ENCODE peak calls at places on chromosomes 3 and 15, in nine cellular contexts. G, U, J, X, C, A, Z, I and T are unnamed samples.

GRCh38 chr3:70358978-70359580 is 46.6 kb upstream of the MDFIC2 start:
- DNase-seq in I (no peak), Z (peak), G (no peak), U (no peak), J (no peak), X (peak), C (peak), A (peak), T (peak)

GRCh38 chr3:107543666-107544065 is 20.9 kb downstream of the BBX start:
- DNase-seq in U (no peak), X (no peak), C (peak), I (no peak), Z (peak), G (no peak), J (no peak), A (no peak), T (peak)

GRCh38 chr3:25572919-25573385 is 91.8 kb downstream of the TOP2B start:
- DNase-seq in Z (no peak), G (no peak), I (no peak), J (no peak), U (no peak), A (peak), X (no peak), C (no peak), T (no peak)

GRCh38 chr3:9020396-9020795 is 57.1 kb upstream of the RAD18 start:
- DNase-seq in X (no peak), J (no peak), Z (no peak), I (no peak), A (no peak), G (no peak), C (no peak), U (no peak), T (no peak)

GRCh38 chr3:122944671-122945151 is 82.9 kb downstream of the SEMA5B start:
- DNase-seq in G (no peak), X (no peak), C (peak), J (no peak), Z (no peak), A (no peak), I (no peak), U (no peak), T (no peak)

GRCh38 chr3:149809694-149810093 is 3.3 kb upstream of the RNF13 start:
- DNase-seq in X (no peak), I (no peak), J (no peak), U (no peak), C (peak), Z (no peak), A (no peak), G (no peak), T (no peak)

GRCh38 chr3:159472611-159473010 is 516.0 kb upstream of the IL12A start:
- DNase-seq in U (no peak), G (no peak), I (no peak), A (no peak), C (peak), Z (no peak), J (no peak), X (no peak), T (no peak)

GRCh38 chr3:58521002-58521670 is 15.9 kb downstream of the ACOX2 start:
- DNase-seq in U (no peak), G (no peak), A (no peak), J (no peak), Z (no peak), C (no peak), I (no peak), X (no peak), T (peak)

GRCh38 chr3:51862886-51863285 is 1.5 kb downstream of the IQCF2 start:
- DNase-seq in Z (no peak), I (no peak), J (no peak), U (no peak), G (no peak), A (no peak), C (no peak), X (no peak), T (no peak)

GRCh38 chr15:41233367-41233771 is 2.3 kb downstream of the CHP1 start:
- DNase-seq in X (no peak), J (no peak), Z (peak), C (peak), A (peak), I (no peak), U (no peak), G (no peak), T (no peak)

GRCh38 chr15:41235929-41236328 is 4.9 kb downstream of the CHP1 start:
- DNase-seq in X (no peak), Z (no peak), C (no peak), J (no peak), A (no peak), I (no peak), U (no peak), G (no peak), T (no peak)

GRCh38 chr15:41230650-41231533 is at the start of the genes CHP1 and EXD1:
- DNase-seq in Z (peak), C (peak), J (peak), G (peak), X (peak), A (peak), U (peak), I (peak), T (peak)

GRCh38 chr15:41231536-41231935 is 468 bp downstream of the CHP1 start:
- DNase-seq in A (no peak), C (no peak), J (no peak), X (no peak), G (no peak), I (no peak), Z (no peak), U (no peak), T (no peak)

DNA sequence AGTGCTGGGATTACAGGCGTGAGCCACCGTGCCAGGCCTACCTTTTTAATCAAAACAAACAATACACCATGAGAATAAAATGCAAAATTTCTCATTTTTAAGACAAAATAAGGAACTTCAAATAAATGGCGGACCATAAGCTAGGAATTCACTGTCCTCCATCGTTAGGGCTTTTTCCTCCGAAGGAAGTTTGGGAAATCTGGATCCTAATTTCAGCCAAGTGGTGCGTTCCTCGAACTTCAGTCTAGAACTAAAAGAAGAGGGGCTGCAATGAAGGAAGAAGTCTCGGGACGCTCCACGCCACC is 260 bp downstream of the EXD1 start:
- DNase-seq in Z (no peak), I (no peak), G (no peak), X (no peak), C (no peak), A (no peak), U (no peak), J (no peak), T (no peak)
- H3K4me3 ChIP-seq in Z (peak), I (peak), G (peak), X (no peak), C (peak), A (peak), U (peak), J (peak), T (peak)

DNA sequence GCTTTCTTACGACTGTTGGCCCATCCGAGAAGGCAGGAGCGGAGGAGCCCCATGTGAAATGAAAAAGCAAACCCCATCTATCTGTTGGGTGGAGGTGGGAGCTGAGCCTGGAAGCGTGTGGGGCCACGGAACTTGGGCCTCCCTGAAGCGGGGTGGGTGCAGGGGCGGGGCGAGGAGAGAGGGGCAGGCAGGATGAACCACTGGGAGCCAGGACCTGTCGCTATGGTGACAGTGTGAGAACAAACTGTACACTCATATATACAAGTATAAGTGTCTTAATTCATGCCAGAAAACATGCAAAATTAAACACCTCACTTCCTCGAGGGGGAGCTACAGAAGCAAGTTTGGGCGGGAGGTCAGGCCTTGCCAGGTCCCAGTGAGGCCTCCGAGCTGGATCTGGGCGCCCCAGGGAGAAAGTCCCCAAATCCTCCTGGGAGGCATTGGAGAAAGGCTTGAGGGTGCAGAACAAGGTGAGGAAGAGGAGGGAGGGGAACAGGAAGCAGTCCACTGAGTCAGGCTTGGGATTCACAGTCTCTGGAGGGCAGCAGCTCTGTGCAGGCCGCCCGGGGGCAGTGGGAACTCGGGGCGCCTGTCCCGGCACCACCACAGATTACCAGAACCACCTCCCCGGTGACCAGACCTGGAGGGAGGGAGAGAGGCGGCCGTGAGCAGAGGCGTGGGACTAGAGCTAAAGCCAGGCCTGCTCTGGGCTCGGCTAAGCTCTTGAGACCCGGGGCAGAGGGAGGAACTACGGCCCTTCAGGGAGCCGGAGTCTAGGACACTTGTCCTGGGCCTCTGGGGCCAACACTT is 34.8 kb downstream of the RBPMS2 start:
- DNase-seq in A (peak), G (peak), U (no peak), X (no peak), J (no peak), I (no peak), C (peak), Z (peak), T (peak)
- TF ChIP-seq CTCF in A (peak), G (peak), U (no peak), X (peak), J (peak), I (no peak), C (peak), Z (no peak), T (peak)

GRCh38 chr3:119359476-119359998 is 65.4 kb downstream of the ARHGAP31 start:
- DNase-seq in A (no peak), U (no peak), X (no peak), J (no peak), C (no peak), I (no peak), Z (no peak), G (no peak), T (no peak)

GRCh38 chr3:119360046-119360445 is 65.9 kb downstream of the ARHGAP31 start:
- DNase-seq in Z (no peak), X (no peak), U (no peak), I (no peak), A (no peak), C (no peak), J (no peak), G (no peak), T (no peak)

GRCh38 chr3:119356646-119357045 is 62.5 kb downstream of the ARHGAP31 start:
- DNase-seq in C (no peak), X (no peak), Z (no peak), I (no peak), G (no peak), A (no peak), J (no peak), U (no peak), T (no peak)

GRCh38 chr3:119360736-119361462 is 66.7 kb downstream of the ARHGAP31 start:
- DNase-seq in C (no peak), J (no peak), X (no peak), G (no peak), A (no peak), Z (no peak), U (no peak), I (no peak), T (no peak)

DNA sequence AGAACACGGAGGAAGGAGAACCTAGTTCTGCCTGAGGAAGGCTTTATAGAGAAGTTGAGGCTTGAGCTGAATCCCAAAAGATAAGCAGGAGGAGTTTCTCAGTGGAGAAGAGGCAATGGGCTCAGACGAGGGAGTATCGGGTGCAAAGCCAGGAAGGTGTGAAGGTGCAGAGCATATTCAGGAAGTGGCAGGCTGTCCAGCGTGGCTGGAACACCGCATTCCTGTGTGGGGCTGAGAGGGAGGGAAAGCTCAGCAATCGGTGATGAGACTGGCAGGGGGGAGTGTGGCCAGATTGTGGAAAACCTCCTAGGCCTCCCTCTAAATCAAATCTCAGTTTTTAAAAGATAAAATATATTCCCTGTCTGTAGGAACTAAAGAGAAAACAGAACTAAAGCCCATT is 63.0 kb downstream of the ARHGAP31 start:
- DNase-seq in G (no peak), Z (no peak), J (no peak), A (no peak), X (no peak), I (no peak), C (no peak), U (no peak), T (no peak)
- H3K4me3 ChIP-seq in G (no peak), Z (no peak), J (no peak), A (no peak), X (no peak), I (peak), C (no peak), U (no peak), T (no peak)

DNA sequence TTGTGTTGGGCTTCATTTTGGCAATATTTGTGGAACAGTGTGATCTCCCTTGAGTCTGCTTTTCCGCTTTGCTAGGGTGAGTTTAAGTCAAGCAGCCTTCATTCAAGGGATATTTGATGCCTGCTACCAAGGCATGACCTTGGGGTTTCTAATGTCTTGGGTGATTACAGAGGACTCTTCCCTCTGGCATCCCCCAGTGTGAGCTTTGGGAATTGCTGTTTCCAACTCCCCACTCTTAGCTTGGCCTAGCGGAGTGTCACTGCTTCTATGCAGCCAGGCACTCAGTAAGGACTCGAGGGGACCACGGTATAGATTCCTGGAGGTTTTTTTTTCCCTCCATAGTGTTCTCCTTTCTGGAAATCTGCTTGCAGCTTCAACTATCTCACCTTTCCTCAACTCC is 21.1 kb downstream of the GCNT3 start:
- DNase-seq in A (no peak), X (no peak), I (no peak), Z (peak), U (no peak), J (no peak), G (no peak), C (peak), T (peak)
- TF ChIP-seq CTCF in A (peak), X (peak), I (no peak), Z (peak), U (no peak), J (no peak), G (no peak), C (peak), T (peak)

GRCh38 chr3:183553263-183554026 is 2.1 kb downstream of the KLHL6 start:
- DNase-seq in A (no peak), X (no peak), Z (no peak), I (no peak), U (no peak), J (no peak), G (no peak), C (no peak), T (no peak)
- H3K4me3 ChIP-seq in A (no peak), X (no peak), Z (no peak), I (peak), U (no peak), J (no peak), G (peak), C (no peak), T (no peak)

GRCh38 chr3:46997453-46998091 is 18.1 kb downstream of the NBEAL2 start:
- DNase-seq in A (no peak), X (no peak), Z (no peak), G (peak), J (no peak), I (no peak), C (no peak), U (no peak), T (no peak)

GRCh38 chr3:46999516-47000197 is 20.2 kb downstream of the NBEAL2 start:
- DNase-seq in X (no peak), I (no peak), U (no peak), A (no peak), Z (no peak), J (no peak), G (peak), C (no peak), T (no peak)

GRCh38 chr3:47000198-47000815 is 20.8 kb downstream of the NBEAL2 start:
- DNase-seq in J (no peak), Z (no peak), I (no peak), U (no peak), X (no peak), A (peak), C (no peak), G (no peak), T (no peak)

GRCh38 chr3:46998121-46998851 is 18.8 kb downstream of the NBEAL2 start:
- DNase-seq in J (no peak), Z (peak), U (no peak), G (peak), C (peak), X (peak), A (peak), I (no peak), T (peak)

GRCh38 chr3:46998852-46999515 is 19.5 kb downstream of the NBEAL2 start:
- DNase-seq in J (no peak), Z (no peak), X (no peak), I (no peak), U (no peak), C (no peak), G (peak), A (no peak), T (no peak)
- TF ChIP-seq CTCF in J (no peak), Z (no peak), X (no peak), I (no peak), U (no peak), C (no peak), G (no peak), A (no peak), T (no peak)

GRCh38 chr3:72458365-72458764 is 389.9 kb downstream of the SHQ1 start:
- DNase-seq in C (peak), I (no peak), A (no peak), G (no peak), U (peak), X (no peak), Z (no peak), J (no peak), T (no peak)
- H3K4me3 ChIP-seq in C (no peak), I (no peak), A (no peak), G (no peak), U (no peak), X (no peak), Z (no peak), J (no peak), T (no peak)

GRCh38 chr3:173009410-173009809 is 131.6 kb downstream of the SPATA16 start:
- DNase-seq in Z (no peak), J (no peak), C (no peak), A (no peak), X (no peak), U (no peak), I (no peak), G (no peak), T (no peak)

GRCh38 chr3:173006006-173006405 is 135.0 kb downstream of the SPATA16 start:
- DNase-seq in Z (no peak), X (no peak), C (no peak), J (no peak), U (no peak), G (no peak), A (no peak), I (no peak), T (no peak)

GRCh38 chr3:173004681-173005080 is 136.4 kb downstream of the SPATA16 start:
- DNase-seq in C (no peak), X (no peak), Z (no peak), G (no peak), I (no peak), A (no peak), U (no peak), J (no peak), T (no peak)

GRCh38 chr3:173008978-173009377 is 132.1 kb downstream of the SPATA16 start:
- DNase-seq in J (no peak), I (no peak), U (no peak), X (no peak), A (no peak), C (no peak), G (no peak), Z (no peak), T (no peak)

GRCh38 chr3:173007079-173007723 is 133.8 kb downstream of the SPATA16 start:
- DNase-seq in C (no peak), X (no peak), G (no peak), Z (no peak), J (no peak), U (no peak), A (no peak), I (no peak), T (no peak)
- TF ChIP-seq CTCF in C (no peak), X (no peak), G (no peak), Z (no peak), J (no peak), U (no peak), A (no peak), I (no peak), T (no peak)